ENCODE peak calls at places on chromosome 22, in five cellular contexts. O, E, N, G and L are unnamed samples.

GRCh38 chr22:47457509-47458300 is 695.3 kb downstream of the TBC1D22A start:
- DNase-seq in N (no peak), E (no peak), O (no peak), G (no peak), L (no peak)

GRCh38 chr22:17570851-17571631 is 7.7 kb downstream of the SLC25A18 start:
- DNase-seq in G (no peak), O (no peak), N (no peak), E (no peak), L (no peak)

GRCh38 chr22:26579331-26579886 is 10.5 kb downstream of the TPST2 start:
- DNase-seq in G (no peak), N (no peak), E (no peak), O (no peak), L (peak)

GRCh38 chr22:40216041-40216756 is 38.5 kb downstream of the TNRC6B start:
- DNase-seq in O (no peak), E (no peak), N (no peak), G (no peak), L (peak)

GRCh38 chr22:50456466-50457234 is 18.2 kb downstream of the SBF1 start:
- DNase-seq in E (no peak), G (no peak), O (no peak), N (no peak), L (no peak)

GRCh38 chr22:39128508-39128907 is 24.0 kb downstream of the CBX7 start:
- DNase-seq in O (no peak), N (no peak), E (no peak), G (no peak), L (no peak)

GRCh38 chr22:20388200-20388599 is 5.8 kb upstream of the ZNF74 start:
- DNase-seq in O (no peak), N (no peak), E (no peak), G (peak), L (no peak)

GRCh38 chr22:27435839-27436581 is 365.5 kb downstream of the MN1 start:
- DNase-seq in G (no peak), E (no peak), N (no peak), O (no peak), L (no peak)

GRCh38 chr22:22085702-22086500 is 103.3 kb upstream of the TOP3B start:
- DNase-seq in G (no peak), O (no peak), N (no peak), E (no peak), L (no peak)

GRCh38 chr22:49853981-49854791 is 542 bp downstream of the ZBED4 start:
- DNase-seq in O (no peak), E (no peak), N (peak), G (peak), L (no peak)

GRCh38 chr22:17917490-17917983 is 106.8 kb downstream of the MICAL3 start:
- DNase-seq in E (no peak), N (no peak), G (peak), O (no peak), L (no peak)

GRCh38 chr22:50730013-50730891 is 7.8 kb upstream of the ACR start:
- DNase-seq in E (no peak), N (peak), O (no peak), G (no peak), L (no peak)

GRCh38 chr22:35629406-35630234 is 12.5 kb upstream of the MB start:
- DNase-seq in G (peak), O (peak), N (no peak), E (no peak), L (peak)

GRCh38 chr22:28620244-28620922 is 59.3 kb downstream of the TTC28 start:
- DNase-seq in G (no peak), O (no peak), N (no peak), E (no peak), L (no peak)

GRCh38 chr22:10741210-10741609 is 4786.8 kb upstream of the OR11H1 start:
- DNase-seq in G (no peak), O (no peak), E (no peak), N (no peak), L (no peak)

GRCh38 chr22:21928048-21928447 is 24.6 kb downstream of the PPM1F start:
- DNase-seq in G (no peak), N (peak), E (no peak), O (no peak), L (no peak)

GRCh38 chr22:38861927-38862326 is 10.1 kb downstream of the CBX6 start:
- DNase-seq in O (no peak), N (no peak), G (no peak), E (no peak), L (no peak)

GRCh38 chr22:21942407-21942895 is 10.2 kb downstream of the PPM1F start:
- DNase-seq in E (no peak), G (no peak), O (peak), N (no peak), L (no peak)

GRCh38 chr22:33787645-33788456 is 132.4 kb downstream of the LARGE1 start:
- DNase-seq in G (no peak), N (no peak), E (no peak), O (no peak), L (peak)

GRCh38 chr22:26673485-26673884 is 16.1 kb downstream of the MIAT start:
- DNase-seq in G (no peak), O (no peak), N (no peak), E (no peak), L (no peak)

GRCh38 chr22:42178910-42179495 is 48.4 kb upstream of the CYP2D6 start:
- DNase-seq in O (no peak), E (no peak), G (no peak), N (no peak), L (no peak)

GRCh38 chr22:42176271-42176670 is 45.7 kb upstream of the CYP2D6 start:
- DNase-seq in N (no peak), E (no peak), O (no peak), G (no peak), L (no peak)

GRCh38 chr22:42180349-42180842 is 49.8 kb upstream of the CYP2D6 start:
- DNase-seq in O (no peak), N (no peak), E (no peak), G (peak), L (no peak)

GRCh38 chr22:42177891-42178336 is 47.3 kb upstream of the CYP2D6 start:
- DNase-seq in E (no peak), G (no peak), N (no peak), O (no peak), L (no peak)

GRCh38 chr22:42179616-42180015 is 49.0 kb upstream of the CYP2D6 start:
- DNase-seq in G (no peak), E (no peak), N (no peak), O (no peak), L (no peak)
- TF ChIP-seq HDAC2 in G (no peak), E (no peak), N (no peak), O (no peak), L (no peak)

GRCh38 chr22:19287889-19288288 is 3.6 kb downstream of the CLTCL1 start:
- DNase-seq in O (no peak), E (no peak), N (no peak), G (no peak), L (no peak)

GRCh38 chr22:19289475-19290161 is 1.9 kb downstream of the CLTCL1 start:
- DNase-seq in N (no peak), E (no peak), G (peak), O (no peak), L (no peak)

GRCh38 chr22:19285831-19286230 is 5.7 kb downstream of the CLTCL1 start:
- DNase-seq in E (no peak), G (no peak), O (no peak), N (no peak), L (no peak)

GRCh38 chr22:19290400-19291217 is 910 bp downstream of the CLTCL1 start:
- DNase-seq in N (no peak), E (peak), O (no peak), G (peak), L (no peak)

DNA sequence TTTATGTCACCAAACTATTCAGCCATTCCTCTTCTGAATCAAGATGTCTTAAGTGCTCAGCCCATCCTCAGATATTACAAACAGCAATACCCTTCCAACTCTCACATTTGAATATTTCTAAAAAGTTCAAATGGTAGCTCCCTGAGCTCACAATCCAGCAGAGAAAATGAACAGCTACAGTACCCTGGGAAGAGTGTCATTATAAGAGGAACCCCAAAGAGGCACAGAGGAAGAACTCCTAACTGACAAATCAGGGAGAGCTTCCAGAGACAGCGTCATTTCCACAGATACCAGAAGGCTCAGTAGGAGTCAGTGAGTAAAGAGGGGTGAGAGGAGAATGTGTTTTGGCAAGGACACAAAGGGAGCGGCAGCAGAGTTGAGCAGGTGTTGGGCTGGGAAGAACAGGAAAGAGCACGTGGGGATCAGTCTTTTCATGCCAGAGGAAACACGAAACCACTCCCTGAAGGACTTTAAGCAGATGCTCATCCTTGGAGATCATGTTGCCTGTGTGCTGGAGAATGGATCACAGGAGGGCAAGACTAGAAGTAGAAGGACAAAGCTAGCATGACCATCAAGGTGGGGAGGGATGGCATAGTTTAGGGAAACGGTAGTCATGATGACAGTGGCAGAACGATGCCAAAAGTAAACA is 4.3 kb downstream of the CLTCL1 start:
- DNase-seq in G (no peak), E (no peak), O (no peak), N (no peak), L (no peak)
- TF ChIP-seq HDAC2 in G (no peak), E (no peak), O (no peak), N (no peak), L (no peak)

GRCh38 chr22:24106385-24107381 is 74.6 kb upstream of the SUSD2 start:
- DNase-seq in G (no peak), N (peak), O (no peak), E (no peak), L (peak)
- TF ChIP-seq HDAC2 in G (no peak), N (no peak), O (no peak), E (no peak), L (no peak)

GRCh38 chr22:45162531-45162930 is 1.2 kb upstream of the NUP50 start:
- DNase-seq in G (no peak), E (no peak), O (no peak), N (no peak), L (no peak)

GRCh38 chr22:45164217-45165123 is 745 bp downstream of the NUP50 start:
- DNase-seq in N (peak), G (peak), E (no peak), O (peak), L (no peak)

GRCh38 chr22:45163417-45164216 is at the start of gene NUP50:
- DNase-seq in O (peak), G (peak), N (peak), E (peak), L (peak)

GRCh38 chr22:45159652-45160462 is 3.9 kb upstream of the NUP50 start:
- DNase-seq in N (no peak), E (peak), G (no peak), O (peak), L (no peak)

DNA sequence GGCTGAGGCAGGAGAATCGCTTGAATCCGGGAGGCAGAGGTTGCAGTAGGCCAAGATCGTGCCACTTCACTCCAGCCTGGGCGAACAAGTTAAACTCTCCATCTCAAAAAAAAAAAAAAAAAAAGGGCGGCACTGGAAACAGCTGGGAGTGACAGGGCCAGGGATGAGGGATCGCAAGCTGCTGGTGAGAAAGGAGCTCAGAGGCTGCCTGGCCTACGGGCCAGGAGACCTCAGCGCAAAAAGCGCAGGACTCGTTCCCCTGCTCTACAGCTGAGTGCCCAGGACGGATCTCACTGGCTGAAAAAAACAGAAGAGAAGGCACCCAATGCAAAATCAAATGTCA is 680 bp upstream of the NUP50 start:
- DNase-seq in N (no peak), E (no peak), O (peak), G (peak), L (no peak)
- TF ChIP-seq HDAC2 in N (no peak), E (no peak), O (no peak), G (no peak), L (no peak)

GRCh38 chr22:31915499-31916065 is 28.8 kb upstream of the YWHAH start:
- DNase-seq in N (no peak), E (no peak), O (no peak), G (no peak), L (no peak)

GRCh38 chr22:31919730-31920129 is 24.6 kb upstream of the YWHAH start:
- DNase-seq in E (peak), N (no peak), G (no peak), O (no peak), L (no peak)

GRCh38 chr22:31921106-31921505 is 23.2 kb upstream of the YWHAH start:
- DNase-seq in N (no peak), O (no peak), E (no peak), G (no peak), L (no peak)

GRCh38 chr22:31920306-31920705 is 24.0 kb upstream of the YWHAH start:
- DNase-seq in E (no peak), O (no peak), N (no peak), G (no peak), L (no peak)

DNA sequence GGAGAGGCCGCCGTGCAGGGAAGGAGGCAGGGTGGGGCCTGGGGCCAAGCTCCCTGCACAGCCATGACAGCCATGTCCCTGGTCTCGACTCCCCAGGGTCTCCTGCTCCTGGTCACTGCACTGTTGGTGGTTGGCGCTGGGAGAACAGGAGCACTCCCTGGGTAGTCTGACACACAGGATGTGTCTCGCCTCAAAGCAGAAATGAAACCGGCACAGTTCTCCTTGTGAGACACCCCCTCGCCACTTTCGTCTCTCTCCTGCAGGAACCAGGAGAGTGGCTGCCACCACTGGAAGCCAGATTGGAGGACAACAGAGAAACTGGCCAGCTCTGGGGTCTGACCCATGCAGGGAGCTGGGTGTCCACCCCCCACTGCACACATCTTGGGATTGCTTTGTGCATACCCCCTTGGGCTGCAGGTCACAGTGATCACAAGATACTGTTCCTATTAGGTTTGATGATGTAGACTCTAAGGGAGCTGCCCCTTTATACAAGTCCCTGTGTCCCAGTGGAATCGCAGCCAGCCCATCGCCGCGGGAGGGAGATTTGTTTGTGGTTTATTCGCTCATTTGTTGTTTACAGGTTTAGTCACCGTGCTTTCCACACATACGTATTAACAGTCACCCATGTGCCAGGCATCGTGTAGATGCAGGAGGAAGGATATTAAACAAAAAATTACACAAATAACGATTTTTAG is 27.0 kb upstream of the YWHAH start:
- DNase-seq in N (no peak), O (no peak), E (no peak), G (no peak), L (peak)
- TF ChIP-seq HDAC2 in N (no peak), O (no peak), E (no peak), G (no peak), L (no peak)

GRCh38 chr22:36865346-36865745 is 4.5 kb downstream of the NCF4 start:
- DNase-seq in G (no peak), E (no peak), N (no peak), O (no peak), L (no peak)
- TF ChIP-seq HDAC2 in G (no peak), E (no peak), N (no peak), O (no peak), L (no peak)

GRCh38 chr22:32649515-32650200 is 151.8 kb upstream of the TIMP3 start:
- DNase-seq in G (peak), N (no peak), E (no peak), O (no peak), L (no peak)

GRCh38 chr22:32646476-32646875 is 155.0 kb upstream of the TIMP3 start:
- DNase-seq in O (no peak), E (no peak), N (no peak), G (no peak), L (no peak)

GRCh38 chr22:32648486-32648885 is 153.0 kb upstream of the TIMP3 start:
- DNase-seq in G (no peak), N (no peak), E (no peak), O (no peak), L (no peak)

GRCh38 chr22:32643246-32643645 is 158.3 kb upstream of the TIMP3 start:
- DNase-seq in E (no peak), N (no peak), G (no peak), O (no peak), L (no peak)

GRCh38 chr22:32644252-32645100 is 157.0 kb upstream of the TIMP3 start:
- DNase-seq in O (no peak), E (peak), N (no peak), G (no peak), L (no peak)
- TF ChIP-seq HDAC2 in O (no peak), E (peak), N (no peak), G (no peak), L (no peak)

GRCh38 chr22:43945632-43946390 is 9.4 kb upstream of the SAMM50 start:
- DNase-seq in O (peak), N (peak), G (peak), E (peak), L (no peak)
- TF ChIP-seq HDAC2 in O (no peak), N (no peak), G (no peak), E (no peak), L (no peak)

GRCh38 chr22:37228106-37229011 is 15.7 kb downstream of the RAC2 start:
- DNase-seq in E (no peak), G (no peak), N (no peak), O (no peak), L (no peak)
- TF ChIP-seq HDAC2 in E (no peak), G (no peak), N (no peak), O (no peak), L (no peak)